ENCODE peak calls at places on chromosomes 16 and 17, in four cellular contexts. U is MCF 10A, L is IMR-90, V is lower leg skin. B is an unnamed sample.

GRCh38 chr17:43791589-43791988 is 11.4 kb downstream of the CFAP97D1 start:
- DNase-seq in U (peak; percentile 77), L (peak; percentile 49), V (no peak), B (peak; percentile 45)

GRCh38 chr17:917391-917811 is 62.2 kb downstream of the NXN start:
- DNase-seq in U (no peak), L (no peak), V (no peak), B (no peak)

GRCh38 chr17:69961488-69962145 is 113.4 kb upstream of the KCNJ16 start:
- DNase-seq in U (no peak), L (peak; percentile 47), V (no peak), B (no peak)

GRCh38 chr17:1186923-1187771 is 7.4 kb upstream of the ABR start:
- DNase-seq in U (peak; percentile 74), L (peak; percentile 84), V (peak; percentile 71), B (peak; percentile 83)

GRCh38 chr17:29732613-29733012 is 109.9 kb upstream of the CORO6 start:
- DNase-seq in U (no peak), L (peak; percentile 9), V (no peak), B (peak; percentile 42)

GRCh38 chr16:14341324-14342225 is 270.5 kb downstream of the MRTFB start:
- DNase-seq in U (no peak), L (no peak), V (no peak), B (no peak)

GRCh38 chr17:40547785-40548478 is 17.3 kb downstream of the CCR7 start:
- DNase-seq in U (no peak), L (no peak), V (no peak), B (no peak)

GRCh38 chr16:89863741-89864391 is 9.5 kb upstream of the TCF25 start:
- DNase-seq in U (peak; percentile 44), L (peak; percentile 40), V (no peak), B (no peak)

GRCh38 chr17:48483471-48484131 is 47.2 kb downstream of the HOXB1 start:
- DNase-seq in U (peak; percentile 85), L (peak; percentile 100), V (no peak), B (peak; percentile 96)

GRCh38 chr17:29710891-29711418 is 88.2 kb upstream of the CORO6 start:
- DNase-seq in U (peak; percentile 73), L (peak; percentile 56), V (no peak), B (peak; percentile 94)

GRCh38 chr16:15483857-15484256 is 49.5 kb downstream of the BMERB1 start:
- DNase-seq in U (no peak), L (no peak), V (no peak), B (no peak)

GRCh38 chr17:42895185-42895555 is 5.4 kb upstream of the G6PC1 start:
- DNase-seq in U (peak; percentile 84), L (peak; percentile 90), V (peak; percentile 66), B (peak; percentile 72)

GRCh38 chr16:67375161-67375560 is 18.1 kb downstream of the TPPP3 start:
- DNase-seq in U (no peak), L (no peak), V (no peak), B (no peak)

GRCh38 chr16:67370686-67371085 is 22.6 kb downstream of the TPPP3 start:
- DNase-seq in U (no peak), L (no peak), V (no peak), B (no peak)

GRCh38 chr16:67378642-67379041 is 14.7 kb downstream of the TPPP3 start:
- DNase-seq in U (no peak), L (peak; percentile 67), V (no peak), B (no peak)

GRCh38 chr16:67372664-67373063 is 20.6 kb downstream of the TPPP3 start:
- DNase-seq in U (peak; percentile 30), L (peak; percentile 36), V (no peak), B (peak; percentile 19)
- TF ChIP-seq CTCF in U (peak; percentile 24), L (peak; percentile 57), V (no peak), B (peak; percentile 73)

DNA sequence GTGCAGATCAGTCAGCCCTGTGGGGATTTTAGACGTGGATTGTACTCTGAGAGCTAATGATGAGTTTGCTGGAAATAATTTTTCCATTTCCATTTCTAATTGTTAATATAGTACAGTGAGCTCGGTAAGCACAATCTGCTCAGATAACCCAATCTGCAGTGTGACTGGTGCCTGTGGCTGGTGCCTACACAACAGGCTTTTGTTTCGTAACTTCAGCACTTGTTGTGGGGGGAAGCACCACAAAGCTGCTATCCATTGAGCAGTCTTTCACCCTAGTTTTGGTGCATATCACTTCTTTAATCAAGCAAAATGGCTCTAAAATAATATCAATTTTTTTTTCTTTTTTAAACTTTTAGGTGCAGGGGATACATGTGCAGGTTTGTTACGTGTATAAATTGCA is 534.9 kb upstream of the HSBP1 start:
- DNase-seq in U (no peak), L (no peak), V (no peak), B (no peak)
- TF ChIP-seq CTCF in U (no peak), L (no peak), V (no peak), B (no peak)

GRCh38 chr16:50386139-50386538 is 17.4 kb upstream of the BRD7 start:
- DNase-seq in U (no peak), L (no peak), V (no peak), B (no peak)

GRCh38 chr16:50384500-50385122 is 15.8 kb upstream of the BRD7 start:
- DNase-seq in U (no peak), L (no peak), V (no peak), B (no peak)

GRCh38 chr16:50376997-50377396 is 8.2 kb upstream of the BRD7 start:
- DNase-seq in U (no peak), L (no peak), V (no peak), B (no peak)

GRCh38 chr16:50378417-50378816 is 9.6 kb upstream of the BRD7 start:
- DNase-seq in U (no peak), L (no peak), V (no peak), B (no peak)

DNA sequence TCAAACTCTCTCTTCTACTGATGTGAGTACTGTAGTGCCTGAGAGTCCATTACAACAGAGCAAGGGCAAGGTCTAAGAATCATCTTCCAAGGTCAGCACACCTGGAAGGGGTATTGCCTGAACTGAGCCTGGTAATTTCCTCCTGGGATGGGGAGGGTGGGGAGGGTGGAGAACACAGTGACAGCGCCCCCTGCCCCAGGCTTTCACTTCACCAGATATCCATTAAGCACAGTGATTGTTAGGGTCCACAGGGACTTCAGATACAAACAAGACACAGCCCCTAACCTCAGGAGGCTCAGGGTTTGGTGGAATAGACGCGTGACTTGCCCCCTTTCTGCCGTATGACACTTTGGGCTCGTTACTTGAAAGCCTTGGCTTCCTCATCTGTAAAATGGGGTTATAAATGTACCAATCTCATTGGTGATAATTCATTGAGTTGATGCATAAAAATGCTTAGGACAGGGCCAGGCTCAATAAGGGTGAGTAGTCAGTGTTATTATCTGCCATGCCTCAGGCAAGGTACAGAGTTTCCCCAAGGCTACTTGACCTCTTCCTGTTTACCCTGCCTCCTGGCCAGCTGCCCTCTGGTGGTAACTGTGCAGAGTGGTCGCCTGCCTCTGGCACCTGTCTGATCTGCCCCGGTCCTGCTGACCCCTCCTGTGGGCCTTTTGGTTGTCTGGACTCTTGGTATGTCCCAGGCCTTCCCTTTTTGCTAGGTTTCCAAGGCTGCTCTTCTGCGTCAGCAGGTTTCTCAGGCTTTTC is 13.1 kb upstream of the BRD7 start:
- DNase-seq in U (no peak), L (no peak), V (no peak), B (no peak)
- TF ChIP-seq CTCF in U (no peak), L (no peak), V (no peak), B (peak; percentile 32)

DNA sequence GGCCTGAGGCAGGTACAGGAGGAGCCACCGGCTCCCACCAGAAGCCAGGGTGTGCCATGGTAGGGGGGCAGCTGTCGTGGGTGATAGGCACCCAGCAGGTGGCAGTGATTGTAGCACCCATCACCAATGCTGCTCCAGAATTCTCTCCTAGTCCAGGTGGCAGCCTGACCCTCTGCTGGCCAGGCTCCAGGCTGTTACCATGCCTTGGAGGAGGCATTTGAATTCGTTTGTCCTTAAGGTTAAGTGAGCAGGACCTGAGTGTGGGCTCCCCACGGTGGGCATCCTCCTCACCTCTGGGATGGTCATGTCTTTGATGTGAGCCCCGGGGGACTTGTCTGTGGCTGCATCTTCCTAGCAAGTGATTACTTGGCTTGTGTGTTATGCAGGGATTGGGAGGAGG is 59.4 kb downstream of the RGS9 start:
- DNase-seq in U (no peak), L (no peak), V (no peak), B (no peak)
- TF ChIP-seq CTCF in U (no peak), L (no peak), V (no peak), B (peak; percentile 11)

DNA sequence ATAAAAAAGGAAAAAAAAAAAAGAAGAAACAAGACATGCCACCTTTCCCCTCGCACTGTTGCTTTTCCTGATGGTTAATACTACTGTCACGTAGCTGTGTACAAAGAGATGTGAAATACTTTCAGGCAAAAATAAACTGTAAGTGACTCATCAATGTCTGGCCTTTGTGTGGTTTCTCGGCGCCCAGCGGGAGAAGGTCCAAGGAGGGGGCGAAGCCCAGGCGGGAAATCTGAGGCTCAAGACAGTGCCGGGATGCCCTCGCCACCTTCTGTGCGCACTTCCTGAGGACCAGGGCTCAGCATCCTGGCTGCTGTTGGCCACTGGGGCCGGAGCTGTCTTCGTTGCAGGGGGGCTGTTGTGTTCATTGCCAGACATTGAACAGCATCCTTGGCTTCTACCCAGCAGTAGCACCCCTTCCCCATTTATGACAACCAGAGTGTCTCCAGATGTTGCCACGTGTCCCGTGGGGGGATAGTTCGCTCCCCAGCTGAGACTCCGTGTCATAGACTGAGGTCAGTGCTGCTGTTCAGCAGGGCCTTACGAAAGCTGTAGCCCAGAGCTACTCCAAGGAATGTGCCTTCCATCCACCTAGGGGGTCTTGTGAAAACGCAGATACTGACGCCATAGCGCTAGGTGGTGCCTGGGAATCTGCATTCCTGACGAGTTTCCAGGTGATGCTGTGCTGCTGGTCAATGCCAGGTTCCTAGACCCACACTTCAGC is 67.3 kb upstream of the PLCG2 start:
- DNase-seq in U (peak; percentile 95), L (peak; percentile 92), V (no peak), B (peak; percentile 89)
- TF ChIP-seq CTCF in U (no peak), L (no peak), V (no peak), B (no peak)

GRCh38 chr16:3123986-3124886 is 10.6 kb upstream of the ZNF213 start:
- DNase-seq in U (peak; percentile 96), L (peak; percentile 87), V (peak; percentile 96), B (peak; percentile 93)
- TF ChIP-seq CTCF in U (peak; percentile 21), L (peak; percentile 37), V (no peak), B (peak; percentile 41)

GRCh38 chr17:59165933-59166342 is 10.4 kb downstream of the PRR11 start:
- DNase-seq in U (peak; percentile 60), L (peak; percentile 60), V (peak; percentile 27), B (peak; percentile 40)
- TF ChIP-seq CTCF in U (peak; percentile 63), L (peak; percentile 55), V (no peak), B (peak; percentile 78)